ENCODE peak calls at places on chromosomes 11 and 22, in ten cellular contexts. O is iris pigment epithelial cell, W is MM.1S, A is substantia nigra, Y is hypothalamus, G is fibroblast of the conjunctiva, K is T-helper 2 cell, J is HTR-8/SVneo, R is EH, S is Ammon's horn. M is an unnamed sample.

GRCh38 chr11:399731-400211 is 5.8 kb downstream of the PKP3 start:
- DNase-seq in O (no peak), W (no peak), A (no peak), Y (no peak), G (no peak), K (no peak), J (no peak), R (peak), S (no peak), M (no peak)

GRCh38 chr11:126410649-126411048 is 55.2 kb downstream of the ST3GAL4 start:
- DNase-seq in O (no peak), W (no peak), A (no peak), Y (no peak), G (no peak), K (no peak), J (no peak), R (peak), S (no peak), M (no peak)

GRCh38 chr11:72721689-72722049 is 30.5 kb downstream of the ARAP1 start:
- DNase-seq in O (peak), W (peak), A (no peak), Y (no peak), G (no peak), K (peak), J (no peak), R (peak), S (no peak), M (no peak)

GRCh38 chr11:33735166-33735425 is 1.1 kb downstream of the CD59 start:
- DNase-seq in O (no peak), W (no peak), A (no peak), Y (no peak), G (no peak), K (no peak), J (no peak), R (peak), S (no peak), M (no peak)

GRCh38 chr11:61830318-61831105 is 2.4 kb downstream of the FADS2 start:
- DNase-seq in O (peak), W (no peak), A (no peak), Y (no peak), G (no peak), K (no peak), J (no peak), R (peak), S (no peak), M (peak)

GRCh38 chr22:40156001-40156516 is 21.7 kb upstream of the TNRC6B start:
- DNase-seq in O (peak), W (peak), A (no peak), Y (no peak), G (no peak), K (no peak), J (peak), R (peak), S (no peak), M (no peak)

GRCh38 chr22:36149464-36149863 is 11.1 kb downstream of the APOL3 start:
- DNase-seq in O (no peak), W (no peak), A (no peak), Y (no peak), G (no peak), K (no peak), J (no peak), R (peak), S (no peak), M (no peak)

GRCh38 chr11:105609341-105609781 is 512 bp upstream of the GRIA4 start:
- DNase-seq in O (peak), W (peak), A (no peak), Y (peak), G (peak), K (no peak), J (peak), R (no peak), S (peak), M (no peak)

GRCh38 chr22:21694795-21695431 is 29.1 kb downstream of the PPIL2 start:
- DNase-seq in O (no peak), W (no peak), A (no peak), Y (no peak), G (no peak), K (no peak), J (no peak), R (no peak), S (no peak), M (no peak)

GRCh38 chr11:131624526-131624925 is 254.1 kb downstream of the NTM start:
- DNase-seq in O (no peak), W (no peak), A (no peak), Y (no peak), G (no peak), K (no peak), J (no peak), R (peak), S (no peak), M (no peak)

GRCh38 chr11:66310324-66310723 is 6.5 kb downstream of the CD248 start:
- DNase-seq in O (no peak), W (no peak), A (no peak), Y (no peak), G (no peak), K (no peak), J (no peak), R (no peak), S (no peak), M (no peak)

GRCh38 chr11:1832181-1832988 is 2.4 kb upstream of the SYT8 start:
- DNase-seq in O (no peak), W (peak), A (peak), Y (peak), G (no peak), K (peak), J (peak), R (peak), S (peak), M (peak)

GRCh38 chr22:42869888-42870480 is 12.9 kb upstream of the ARFGAP3 start:
- DNase-seq in O (no peak), W (no peak), A (no peak), Y (no peak), G (no peak), K (no peak), J (no peak), R (no peak), S (no peak), M (no peak)

GRCh38 chr11:115222218-115222862 is 281.9 kb downstream of the CADM1 start:
- DNase-seq in O (peak), W (peak), A (no peak), Y (no peak), G (peak), K (peak), J (peak), R (peak), S (peak), M (no peak)

GRCh38 chr11:107840120-107840479 is 18.5 kb downstream of the SLC35F2 start:
- DNase-seq in O (no peak), W (no peak), A (peak), Y (peak), G (peak), K (no peak), J (no peak), R (no peak), S (peak), M (no peak)

GRCh38 chr11:19670030-19670761 is 42.4 kb upstream of the NAV2 start:
- DNase-seq in O (no peak), W (no peak), A (no peak), Y (no peak), G (no peak), K (no peak), J (no peak), R (peak), S (no peak), M (peak)

GRCh38 chr11:73808052-73808451 is 20.4 kb downstream of the MRPL48 start:
- DNase-seq in O (no peak), W (no peak), A (no peak), Y (no peak), G (no peak), K (no peak), J (no peak), R (no peak), S (no peak), M (no peak)

GRCh38 chr22:17518379-17518778 is 44.9 kb upstream of the SLC25A18 start:
- DNase-seq in O (no peak), W (no peak), A (no peak), Y (no peak), G (no peak), K (no peak), J (no peak), R (no peak), S (no peak), M (no peak)

GRCh38 chr11:65425971-65426838 is 3.6 kb downstream of the NEAT1 start:
- DNase-seq in O (peak), W (peak), A (no peak), Y (no peak), G (no peak), K (peak), J (no peak), R (peak), S (no peak), M (peak)